ENCODE peak calls at places on chromosomes 2 and 18, in seven cellular contexts. O is B cell, T is foreskin fibroblast, H is HS-27A, P is GM03348, F is GM23338, Q is AG08396. V is an unnamed sample.

GRCh38 chr2:190678444-190679162 is 29.7 kb downstream of the NAB1 start:
- DNase-seq in O (no peak), T (peak), H (no peak), P (no peak), F (peak), Q (no peak), V (no peak)

GRCh38 chr2:112869258-112869842 is 32.8 kb upstream of the IL1B start:
- DNase-seq in O (no peak), T (peak), H (peak), P (peak), F (no peak), Q (no peak), V (peak)

GRCh38 chr2:136065384-136065783 is 52.6 kb downstream of the CXCR4 start:
- DNase-seq in O (no peak), T (no peak), H (no peak), P (no peak), F (no peak), Q (no peak), V (no peak)

GRCh38 chr18:54173250-54173649 is 51.2 kb downstream of the MBD2 start:
- DNase-seq in O (no peak), T (no peak), H (no peak), P (no peak), F (no peak), Q (no peak), V (no peak)

GRCh38 chr2:61368687-61369665 is 101.9 kb downstream of the USP34 start:
- DNase-seq in O (peak), T (no peak), H (no peak), P (no peak), F (no peak), Q (no peak), V (peak)

GRCh38 chr2:236965021-236965840 is 120.5 kb upstream of the COPS8 start:
- DNase-seq in O (no peak), T (no peak), H (no peak), P (no peak), F (peak), Q (no peak), V (no peak)

GRCh38 chr2:109265369-109265768 is 136.4 kb downstream of the SH3RF3 start:
- DNase-seq in O (no peak), T (no peak), H (no peak), P (no peak), F (no peak), Q (no peak), V (no peak)

GRCh38 chr18:44934894-44935293 is 254.2 kb downstream of the SETBP1 start:
- DNase-seq in O (no peak), T (no peak), H (no peak), P (no peak), F (no peak), Q (no peak), V (no peak)

GRCh38 chr2:165793779-165794519 is at the start of gene GALNT3:
- DNase-seq in O (peak), T (peak), H (no peak), P (peak), F (peak), Q (peak), V (no peak)

GRCh38 chr2:233855345-233855744 is 1.0 kb upstream of the HJURP start:
- DNase-seq in O (no peak), T (no peak), H (no peak), P (no peak), F (no peak), Q (no peak), V (no peak)

GRCh38 chr18:8507881-8508280 is 101.4 kb upstream of the RAB12 start:
- DNase-seq in O (no peak), T (peak), H (no peak), P (no peak), F (no peak), Q (no peak), V (peak)

GRCh38 chr2:239790313-239790712 is 234.8 kb downstream of the NDUFA10 start:
- DNase-seq in O (no peak), T (no peak), H (no peak), P (no peak), F (no peak), Q (no peak), V (no peak)

GRCh38 chr2:205324355-205324754 is 357.9 kb upstream of the NRP2 start:
- DNase-seq in O (no peak), T (no peak), H (no peak), P (no peak), F (no peak), Q (no peak), V (no peak)

GRCh38 chr18:9688036-9688741 is 19.9 kb upstream of the RAB31 start:
- DNase-seq in O (no peak), T (no peak), H (no peak), P (no peak), F (peak), Q (no peak), V (no peak)

GRCh38 chr2:145007673-145008263 is 487.8 kb upstream of the ZEB2 start:
- DNase-seq in O (no peak), T (peak), H (no peak), P (peak), F (no peak), Q (peak), V (no peak)

GRCh38 chr2:241225983-241226382 is 37.5 kb downstream of the ANO7 start:
- DNase-seq in O (no peak), T (no peak), H (no peak), P (no peak), F (no peak), Q (no peak), V (no peak)

GRCh38 chr2:40409734-40410133 is 42.2 kb downstream of the SLC8A1 start:
- DNase-seq in O (no peak), T (no peak), H (no peak), P (no peak), F (no peak), Q (no peak), V (no peak)

GRCh38 chr18:10530852-10531251 is 5.0 kb downstream of the NAPG start:
- DNase-seq in O (no peak), T (no peak), H (no peak), P (no peak), F (no peak), Q (no peak), V (no peak)

GRCh38 chr18:23743733-23744333 is 54.6 kb downstream of the LAMA3 start:
- DNase-seq in O (no peak), T (no peak), H (no peak), P (no peak), F (no peak), Q (no peak), V (no peak)

GRCh38 chr2:134727385-134727784 is 8.6 kb upstream of the TMEM163 start:
- DNase-seq in O (no peak), T (no peak), H (no peak), P (no peak), F (no peak), Q (peak), V (peak)

GRCh38 chr2:128791120-128791982 is 472.7 kb upstream of the HS6ST1 start:
- DNase-seq in O (no peak), T (no peak), H (no peak), P (no peak), F (no peak), Q (no peak), V (no peak)

GRCh38 chr18:56351911-56352502 is 286.4 kb downstream of the TXNL1 start:
- DNase-seq in O (no peak), T (no peak), H (no peak), P (no peak), F (peak), Q (no peak), V (no peak)

GRCh38 chr2:225270861-225271260 is 128.6 kb upstream of the NYAP2 start:
- DNase-seq in O (peak), T (peak), H (no peak), P (peak), F (peak), Q (peak), V (peak)

GRCh38 chr2:230870544-230871360 is 6.0 kb downstream of the ITM2C start:
- DNase-seq in O (no peak), T (no peak), H (no peak), P (no peak), F (no peak), Q (no peak), V (no peak)

GRCh38 chr2:85390941-85391669 is 19.1 kb downstream of the CAPG start:
- DNase-seq in O (peak), T (peak), H (no peak), P (peak), F (peak), Q (peak), V (no peak)

GRCh38 chr2:53075760-53076159 is 691.8 kb upstream of the CHAC2 start:
- DNase-seq in O (no peak), T (no peak), H (no peak), P (no peak), F (no peak), Q (no peak), V (no peak)

GRCh38 chr18:26655010-26655613 is 106.8 kb upstream of the KCTD1 start:
- DNase-seq in O (no peak), T (peak), H (no peak), P (no peak), F (no peak), Q (no peak), V (no peak)

GRCh38 chr2:219384083-219384713 is 3.5 kb downstream of the DNPEP start:
- DNase-seq in O (no peak), T (no peak), H (no peak), P (no peak), F (peak), Q (no peak), V (no peak)

GRCh38 chr2:118061135-118061955 is 26.9 kb upstream of the INSIG2 start:
- DNase-seq in O (peak), T (peak), H (peak), P (peak), F (peak), Q (peak), V (peak)

GRCh38 chr2:181682795-181683517 is 2.6 kb upstream of the NEUROD1 start:
- DNase-seq in O (peak), T (peak), H (no peak), P (peak), F (peak), Q (no peak), V (no peak)

GRCh38 chr2:18976112-18976961 is 382.1 kb downstream of the OSR1 start:
- DNase-seq in O (peak), T (peak), H (peak), P (peak), F (no peak), Q (peak), V (peak)

GRCh38 chr2:118856978-118857676 is 9.7 kb upstream of the EN1 start:
- DNase-seq in O (peak), T (peak), H (no peak), P (no peak), F (peak), Q (no peak), V (no peak)

GRCh38 chr2:232898592-232899541 is 28.8 kb downstream of the SNORC start:
- DNase-seq in O (no peak), T (peak), H (no peak), P (peak), F (no peak), Q (peak), V (peak)

V was measured in stromal cell of bone marrow.